ENCODE peak calls at places on chromosomes 5 and 9, in four cellular contexts. H is NCI-H1436, K is GM18507, P is HS-5. X is an unnamed sample.
A peak's percentile ranks its signal among the peaks of the same experiment; 100 is the strongest.

GRCh38 chr9:125409637-125410521 is 148.3 kb downstream of the GAPVD1 start:
- DNase-seq in H (peak; percentile 21), K (no peak), P (no peak), X (peak; percentile 40)

GRCh38 chr5:40914835-40915234 is 5.5 kb downstream of the C7 start:
- DNase-seq in H (no peak), K (no peak), P (no peak), X (peak; percentile 2)

GRCh38 chr5:142281012-142281374 is 43.8 kb downstream of the SPRY4 start:
- DNase-seq in H (no peak), K (no peak), P (no peak), X (no peak)

GRCh38 chr5:72288923-72289322 is 31.1 kb downstream of the MRPS27 start:
- DNase-seq in H (no peak), K (no peak), P (no peak), X (no peak)

GRCh38 chr9:100505564-100506159 is 32.7 kb downstream of the TMEFF1 start:
- DNase-seq in H (peak; percentile 3), K (no peak), P (no peak), X (no peak)

GRCh38 chr9:90803860-90804593 is 2.4 kb downstream of the SYK start:
- DNase-seq in H (no peak), K (no peak), P (no peak), X (no peak)

GRCh38 chr9:20364954-20365353 is 257.3 kb downstream of the MLLT3 start:
- DNase-seq in H (no peak), K (no peak), P (no peak), X (no peak)

GRCh38 chr5:79582186-79582585 is 30.1 kb upstream of the TENT2 start:
- DNase-seq in H (peak; percentile 89), K (no peak), P (no peak), X (no peak)